ENCODE peak calls at places on chromosomes 13 and 19, in ten cellular contexts. L, S, K, Z, V, P, A, J, N and B are unnamed samples.

GRCh38 chr13:26563713-26564112 is 6.2 kb downstream of the WASF3 start:
- DNase-seq in V (no peak), A (no peak), Z (peak; percentile 18), J (no peak), N (no peak), L (no peak), K (no peak), S (no peak), P (no peak), B (no peak)

GRCh38 chr19:55493052-55493649 is 4.9 kb downstream of the SSC5D start:
- DNase-seq in K (no peak), L (no peak), J (no peak), S (no peak), Z (peak; percentile 45), V (no peak), N (no peak), A (peak; percentile 49), P (no peak), B (no peak)

GRCh38 chr13:25117312-25117711 is 21.4 kb downstream of the PABPC3 start:
- DNase-seq in J (no peak), N (no peak), A (no peak), S (no peak), L (no peak), Z (no peak), K (no peak), V (no peak), P (no peak), B (no peak)

GRCh38 chr19:44212865-44213346 is 574 bp downstream of the ZNF227 start:
- DNase-seq in A (peak; percentile 42), L (peak; percentile 2), K (no peak), J (no peak), Z (peak; percentile 37), V (no peak), N (peak; percentile 51), S (no peak), P (peak; percentile 16), B (no peak)

GRCh38 chr13:98489446-98490194 is 87.3 kb downstream of the STK24 start:
- DNase-seq in P (no peak), L (no peak), V (no peak), S (no peak), Z (no peak), A (no peak), K (no peak), N (peak; percentile 44), J (no peak), B (no peak)

GRCh38 chr19:48348737-48349136 is 15.0 kb downstream of the TMEM143 start:
- DNase-seq in L (no peak), J (no peak), K (no peak), A (no peak), V (no peak), Z (no peak), P (no peak), N (no peak), S (no peak), B (no peak)

GRCh38 chr13:19589312-19589711 is 28.0 kb upstream of the TPTE2 start:
- DNase-seq in Z (no peak), K (no peak), L (no peak), V (no peak), A (no peak), S (no peak), N (no peak), P (no peak), J (no peak), B (no peak)

GRCh38 chr13:98871727-98872126 is 106.1 kb downstream of the DOCK9 start:
- DNase-seq in Z (no peak), K (no peak), P (no peak), S (no peak), N (no peak), J (no peak), L (no peak), A (no peak), V (no peak), B (no peak)

DNA sequence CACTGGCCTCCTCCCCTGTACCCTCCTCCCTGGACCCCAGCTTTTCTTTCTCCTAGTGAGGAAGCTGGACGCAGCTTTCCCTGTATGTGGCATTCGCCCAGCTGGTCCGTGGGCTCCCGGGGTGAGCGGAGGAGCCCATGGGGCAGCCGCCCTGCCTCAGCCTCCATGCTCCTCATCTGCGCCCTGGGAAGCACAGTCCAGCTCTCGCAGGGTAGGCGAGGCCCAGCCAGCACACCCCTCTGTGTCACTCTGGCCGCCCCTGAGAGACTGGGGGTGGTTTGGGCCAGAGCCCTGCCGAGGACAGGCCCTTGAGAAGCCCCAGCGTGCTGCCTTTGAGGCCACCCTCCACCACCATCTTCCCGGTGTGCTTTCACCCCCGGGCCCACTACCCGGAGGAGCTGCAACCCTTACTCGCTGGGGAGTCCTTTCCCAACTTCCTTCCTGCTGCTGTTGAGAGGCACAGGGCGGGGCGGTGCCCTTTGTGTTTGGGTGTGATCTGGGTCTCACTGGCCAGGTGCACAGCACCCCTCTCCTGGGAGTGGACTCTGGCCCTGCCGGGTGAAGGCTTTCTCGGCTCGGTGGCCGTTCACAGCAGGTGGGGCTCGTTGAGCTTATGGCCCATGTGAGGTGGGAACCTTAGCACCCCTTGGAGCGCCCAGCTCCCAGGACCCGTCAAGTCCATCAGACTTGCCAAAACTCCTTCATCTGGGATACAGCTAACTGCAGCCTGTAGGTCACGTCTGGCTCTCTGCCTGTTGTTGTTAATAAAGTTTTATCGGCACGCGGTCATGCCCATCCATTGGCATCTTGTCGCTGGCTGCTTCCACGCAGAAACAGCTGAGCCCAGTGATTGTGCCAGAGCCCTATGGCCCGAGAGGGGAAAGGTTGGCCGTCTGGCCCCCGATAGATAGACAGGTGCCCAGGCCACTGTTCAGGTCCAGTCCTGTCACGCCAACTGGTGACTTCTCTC is 3.2 kb downstream of the NCLN start:
- DNase-seq in A (no peak), K (no peak), V (no peak), N (no peak), J (no peak), P (peak; percentile 39), S (no peak), L (no peak), Z (no peak), B (no peak)
- H3K4me3 ChIP-seq in A (no peak overlapping the region), K (no peak overlapping the region), V (no peak overlapping the region), N (no peak overlapping the region), J (no peak overlapping the region), P (no peak overlapping the region), S (no peak overlapping the region), L (no peak overlapping the region), Z (no peak overlapping the region), B (no peak overlapping the region)

DNA sequence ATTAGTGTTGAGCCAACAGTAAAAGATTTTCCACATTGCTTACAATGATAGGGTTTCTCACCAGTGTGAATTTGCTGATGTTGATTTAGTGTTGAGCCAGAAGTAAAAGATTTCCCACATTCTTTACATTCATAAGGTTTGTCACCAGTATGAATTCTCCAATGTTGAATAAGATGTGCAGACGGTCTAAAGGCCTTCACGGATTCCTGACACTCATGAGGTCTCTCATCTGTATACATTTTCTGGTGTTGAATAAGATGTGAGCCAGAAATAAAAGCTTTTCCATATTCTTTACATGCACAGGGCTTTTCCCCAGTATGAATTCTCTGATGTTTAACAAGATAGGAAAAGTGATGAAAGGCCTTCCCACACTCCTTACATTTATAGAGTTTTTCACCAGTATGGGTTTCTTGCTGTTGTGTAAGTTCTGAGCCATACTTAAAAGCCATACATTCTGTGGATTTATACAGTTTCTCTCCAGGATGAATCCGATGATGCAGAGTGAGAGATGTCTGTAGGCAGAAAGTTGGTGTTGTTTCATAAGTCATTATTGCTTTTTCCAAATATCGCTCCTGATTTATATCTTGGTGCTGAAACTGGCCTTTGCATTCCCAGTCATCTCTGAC is 22.4 kb downstream of the ZNF850 start:
- DNase-seq in P (no peak), L (no peak), K (no peak), Z (no peak), S (no peak), J (no peak), V (no peak), N (no peak), A (no peak), B (no peak)
- H3K4me3 ChIP-seq in P (no peak overlapping the region), L (no peak overlapping the region), K (no peak overlapping the region), Z (no peak overlapping the region), S (no peak overlapping the region), J (peak overlapping the region; percentile 10), V (no peak overlapping the region), N (peak overlapping the region; percentile 69), A (no peak overlapping the region), B (no peak overlapping the region)

GRCh38 chr13:40644838-40645620 is 21.4 kb downstream of the FOXO1 start:
- DNase-seq in Z (no peak), L (no peak), J (no peak), A (no peak), P (no peak), V (no peak), K (no peak), N (peak; percentile 29), S (no peak), B (no peak)

GRCh38 chr13:40648040-40648439 is 18.4 kb downstream of the FOXO1 start:
- DNase-seq in J (no peak), N (no peak), V (no peak), S (no peak), L (no peak), P (no peak), Z (no peak), K (no peak), A (no peak), B (no peak)

GRCh38 chr13:40651866-40652587 is 14.4 kb downstream of the FOXO1 start:
- DNase-seq in S (no peak), Z (no peak), J (no peak), P (no peak), L (no peak), V (no peak), N (peak; percentile 81), K (no peak), A (no peak), B (no peak)

GRCh38 chr13:40652588-40652940 is 13.9 kb downstream of the FOXO1 start:
- DNase-seq in L (no peak), S (no peak), A (no peak), P (no peak), Z (no peak), N (no peak), K (no peak), V (no peak), J (no peak), B (no peak)

DNA sequence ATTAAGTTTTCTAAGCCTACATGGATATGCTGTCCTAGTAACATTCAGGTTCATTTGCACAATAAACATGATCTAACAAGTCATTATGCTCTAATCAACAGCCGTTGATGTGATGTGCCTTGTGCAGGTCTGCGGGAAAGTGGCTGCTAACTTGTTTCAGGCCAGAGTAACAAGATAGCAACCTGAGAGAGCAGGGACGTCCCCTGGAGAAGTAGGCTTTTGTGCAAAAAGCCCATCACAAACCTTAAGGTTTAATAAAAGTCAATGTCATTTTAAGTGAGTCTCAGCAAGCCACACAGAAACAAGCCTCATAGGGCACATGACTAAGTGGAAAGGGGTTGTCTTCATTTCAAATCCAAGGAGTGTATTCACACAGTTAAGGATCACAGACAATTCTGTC is 17.6 kb downstream of the FOXO1 start:
- DNase-seq in J (no peak), L (no peak), V (no peak), N (peak; percentile 77), Z (no peak), K (no peak), S (no peak), P (no peak), A (no peak), B (no peak)
- H3K4me3 ChIP-seq in J (peak overlapping the region; percentile 67), L (no peak overlapping the region), V (no peak overlapping the region), N (no peak overlapping the region), Z (no peak overlapping the region), K (no peak overlapping the region), S (no peak overlapping the region), P (no peak overlapping the region), A (no peak overlapping the region), B (no peak overlapping the region)

GRCh38 chr13:110348751-110349150 is 41.7 kb downstream of the COL4A2 start:
- DNase-seq in J (no peak), N (no peak), A (no peak), V (no peak), P (no peak), L (no peak), Z (no peak), K (no peak), S (no peak), B (no peak)

GRCh38 chr13:110346661-110347067 is 39.6 kb downstream of the COL4A2 start:
- DNase-seq in S (no peak), J (no peak), Z (no peak), A (no peak), P (no peak), N (no peak), L (peak; percentile 90), K (no peak), V (no peak), B (no peak)

GRCh38 chr13:110347088-110347487 is 40.0 kb downstream of the COL4A2 start:
- DNase-seq in P (no peak), J (no peak), N (no peak), A (no peak), L (no peak), S (no peak), V (no peak), K (no peak), Z (no peak), B (no peak)

GRCh38 chr13:110348309-110348625 is 41.2 kb downstream of the COL4A2 start:
- DNase-seq in J (no peak), S (no peak), N (no peak), K (no peak), P (no peak), L (no peak), A (no peak), V (no peak), Z (no peak), B (no peak)

GRCh38 chr13:110347535-110348308 is 40.6 kb downstream of the COL4A2 start:
- DNase-seq in S (peak; percentile 31), K (no peak), Z (peak; percentile 97), L (peak; percentile 93), J (no peak), V (no peak), N (no peak), P (peak; percentile 40), A (peak; percentile 83), B (no peak)
- H3K4me3 ChIP-seq in S (no peak overlapping the region), K (no peak overlapping the region), Z (no peak overlapping the region), L (peak overlapping the region; percentile 39), J (no peak overlapping the region), V (no peak overlapping the region), N (no peak overlapping the region), P (no peak overlapping the region), A (no peak overlapping the region), B (no peak overlapping the region)